ENCODE peak calls at places on chromosome 18, in five cellular contexts. V is GM12864, G is left lung, A is nephron progenitor cell, N is esophagus squamous epithelium. P is an unnamed sample.

GRCh38 chr18:46433121-46433826 is 223.7 kb downstream of the LOXHD1 start:
- DNase-seq in V (no peak), G (no peak), A (no peak), N (no peak), P (no peak)

GRCh38 chr18:75256376-75256775 is 45.8 kb downstream of the TSHZ1 start:
- DNase-seq in V (no peak), G (no peak), A (no peak), N (no peak), P (no peak)

GRCh38 chr18:25561923-25562322 is 210.0 kb upstream of the ZNF521 start:
- DNase-seq in V (no peak), G (no peak), A (peak), N (no peak), P (no peak)

GRCh38 chr18:57930476-57930875 is 113.5 kb upstream of the NEDD4L start:
- DNase-seq in V (no peak), G (no peak), A (no peak), N (no peak), P (no peak)

GRCh38 chr18:4181882-4182568 is 273.1 kb downstream of the DLGAP1 start:
- DNase-seq in V (no peak), G (no peak), A (no peak), N (no peak), P (no peak)

GRCh38 chr18:11393486-11393885 is 215.9 kb upstream of the SLC35G4 start:
- DNase-seq in V (no peak), G (no peak), A (no peak), N (no peak), P (no peak)

GRCh38 chr18:8949206-8949605 is 153.3 kb upstream of the NDUFV2 start:
- DNase-seq in V (no peak), G (no peak), A (no peak), N (no peak), P (no peak)

GRCh38 chr18:41324934-41325333 is 630.1 kb upstream of the PIK3C3 start:
- DNase-seq in V (no peak), G (no peak), A (no peak), N (no peak), P (no peak)

GRCh38 chr18:49813071-49813320 is 337 bp downstream of the ACAA2 start:
- DNase-seq in V (no peak), G (peak), A (peak), N (no peak), P (peak)

GRCh38 chr18:9575558-9575957 is 38.8 kb downstream of the PPP4R1 start:
- DNase-seq in V (no peak), G (peak), A (peak), N (no peak), P (peak)

GRCh38 chr18:57743008-57743407 is 60.1 kb downstream of the ATP8B1 start:
- DNase-seq in V (no peak), G (no peak), A (no peak), N (no peak), P (no peak)

GRCh38 chr18:34158881-34159690 is 65.6 kb downstream of the NOL4 start:
- DNase-seq in V (no peak), G (peak), A (peak), N (no peak), P (peak)

GRCh38 chr18:49819768-49820662 is 6.7 kb upstream of the ACAA2 start:
- DNase-seq in V (peak), G (no peak), A (no peak), N (no peak), P (no peak)

GRCh38 chr18:78967692-78968091 is 11.9 kb upstream of the SALL3 start:
- DNase-seq in V (no peak), G (no peak), A (no peak), N (no peak), P (no peak)

GRCh38 chr18:6732952-6733351 is 3.4 kb downstream of the ARHGAP28 start:
- DNase-seq in V (no peak), G (no peak), A (no peak), N (no peak), P (no peak)
- TF ChIP-seq CTCF in V (no peak), G (no peak), A (no peak), N (no peak), P (no peak)

DNA sequence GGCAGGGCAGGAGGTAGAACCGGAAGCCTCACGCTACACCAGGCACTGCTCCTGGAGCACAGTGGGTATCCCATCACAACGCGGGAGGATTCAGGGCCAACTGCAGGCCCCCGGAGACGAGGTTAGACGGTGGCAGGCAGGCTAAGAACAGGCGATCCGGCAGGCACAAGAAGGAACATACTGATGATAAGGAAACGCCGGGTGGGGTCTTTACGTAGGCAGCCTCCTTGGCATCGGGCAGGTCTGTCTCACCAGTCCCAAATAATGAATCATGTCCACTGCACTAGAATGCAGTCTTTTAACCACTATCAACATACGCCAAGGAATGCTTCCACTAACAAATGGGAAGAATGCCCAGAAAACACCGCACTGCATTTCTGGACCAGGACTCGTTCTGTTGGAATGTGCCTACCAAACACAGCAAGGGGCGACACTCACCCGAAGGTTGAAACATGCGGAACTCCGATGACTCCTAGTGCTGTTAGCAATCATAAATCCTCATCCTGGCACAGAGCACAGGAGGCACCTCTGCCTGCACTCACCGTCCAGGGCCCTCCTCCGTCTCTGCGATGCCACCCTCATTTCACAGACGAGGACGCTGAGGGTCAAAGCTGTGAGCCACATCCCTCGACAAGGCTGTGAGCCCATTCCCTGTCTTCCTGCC is 35.2 kb downstream of the ZNF516 start:
- DNase-seq in V (no peak), G (no peak), A (no peak), N (no peak), P (peak)
- TF ChIP-seq CTCF in V (no peak), G (no peak), A (no peak), N (no peak), P (no peak)

DNA sequence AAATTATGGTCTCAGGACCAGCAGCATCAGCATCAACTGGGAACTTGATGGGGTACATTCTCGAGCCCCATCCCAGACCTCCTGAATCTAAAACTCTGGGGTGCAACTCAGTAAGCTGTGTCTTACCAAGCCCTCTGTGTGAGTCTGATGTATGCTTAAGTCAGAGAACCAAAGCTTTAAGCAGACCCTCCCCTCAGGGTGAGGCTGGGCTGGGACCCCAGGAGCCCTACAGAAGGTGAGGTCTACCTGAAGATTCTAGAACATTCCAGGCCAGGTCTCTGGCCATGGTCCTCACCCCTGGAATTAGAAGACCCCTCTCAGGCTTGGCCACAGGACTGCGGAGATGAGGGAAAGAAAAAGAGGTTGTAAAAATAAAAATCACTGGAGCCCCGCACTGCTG is 100.4 kb downstream of the ZBTB7C start:
- DNase-seq in V (no peak), G (no peak), A (no peak), N (no peak), P (no peak)
- TF ChIP-seq CTCF in V (no peak), G (no peak), A (no peak), N (no peak), P (no peak)

GRCh38 chr18:63824220-63824525 is 49.0 kb downstream of the SERPINB7 start:
- DNase-seq in V (no peak), G (no peak), A (no peak), N (no peak), P (no peak)
- TF ChIP-seq CTCF in V (no peak), G (no peak), A (no peak), N (no peak), P (no peak)

GRCh38 chr18:13375302-13376255 is 157.0 kb downstream of the LDLRAD4 start:
- DNase-seq in V (peak), G (peak), A (no peak), N (no peak), P (no peak)
- TF ChIP-seq CTCF in V (no peak), G (no peak), A (no peak), N (no peak), P (no peak)

DNA sequence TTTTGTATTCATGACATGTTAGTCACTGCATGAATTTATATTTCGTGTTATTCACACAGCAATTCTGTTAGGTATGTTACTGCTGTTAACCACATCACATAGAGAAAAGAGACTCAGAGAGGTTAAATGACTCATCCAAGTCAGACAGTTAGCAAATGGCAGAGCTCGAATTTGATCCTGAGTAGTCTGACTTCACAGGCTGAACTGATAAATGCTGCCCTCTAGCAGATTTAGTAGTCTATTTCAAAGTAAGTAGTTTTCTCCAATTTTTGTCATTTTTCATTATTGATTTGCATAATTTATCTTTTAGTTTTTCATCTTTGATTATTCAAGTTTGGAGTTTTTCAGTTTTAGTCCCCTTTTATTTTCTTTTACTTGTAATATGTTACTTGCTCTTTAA is 58.3 kb downstream of the WDR7 start:
- DNase-seq in V (peak), G (no peak), A (no peak), N (no peak), P (no peak)
- TF ChIP-seq CTCF in V (no peak), G (no peak), A (no peak), N (peak), P (no peak)

GRCh38 chr18:44935455-44935854 is 254.8 kb downstream of the SETBP1 start:
- DNase-seq in V (no peak), G (no peak), A (no peak), N (no peak), P (no peak)
- TF ChIP-seq CTCF in V (no peak), G (no peak), A (no peak), N (no peak), P (no peak)

DNA sequence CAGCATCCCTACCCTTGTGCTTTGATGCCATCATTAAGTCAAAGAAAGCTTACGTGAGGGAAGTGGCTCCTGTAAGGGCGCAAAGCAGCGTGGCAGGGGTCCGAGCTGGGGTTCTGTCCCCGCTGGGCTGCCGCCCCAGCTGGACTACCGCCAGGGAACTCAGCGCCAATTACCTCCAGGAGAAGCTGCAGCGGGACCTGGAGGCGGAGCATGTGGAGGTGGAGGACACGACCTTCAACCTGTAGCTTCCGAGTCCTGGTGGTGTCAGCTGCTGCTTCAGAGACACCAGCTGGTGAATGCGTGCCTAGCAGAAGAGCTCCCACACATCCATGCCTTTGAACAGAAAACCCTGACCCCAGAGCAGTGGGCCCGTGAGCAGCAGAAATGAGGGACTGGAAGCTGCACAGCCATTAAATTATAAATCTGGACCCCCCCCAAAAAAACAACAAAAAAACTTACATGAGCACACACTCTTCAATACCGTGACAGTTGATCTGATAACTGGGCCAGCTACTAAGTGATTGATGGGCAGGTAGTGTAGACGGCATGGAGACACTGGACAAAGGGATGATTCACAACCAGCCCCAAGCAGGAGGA is 20.1 kb upstream of the YES1 start:
- DNase-seq in V (no peak), G (peak), A (peak), N (no peak), P (peak)
- TF ChIP-seq CTCF in V (no peak), G (no peak), A (no peak), N (no peak), P (no peak)

GRCh38 chr18:37533647-37534565 is 31.7 kb downstream of the CELF4 start:
- DNase-seq in V (no peak), G (no peak), A (no peak), N (no peak), P (no peak)
- TF ChIP-seq CTCF in V (no peak), G (no peak), A (peak), N (no peak), P (no peak)

P was measured in pancreas.